ENCODE peak calls at places on chromosomes 5 and 9, in four cellular contexts. V, K, G and W are unnamed samples.
A peak's percentile ranks its signal among the peaks of the same experiment; 100 is the strongest.

GRCh38 chr9:116297346-116297745 is 143.8 kb downstream of the PAPPA start:
- DNase-seq in V (no peak), K (no peak), G (no peak), W (no peak)

GRCh38 chr5:16540421-16540820 is 74.8 kb upstream of the ZNF622 start:
- DNase-seq in V (no peak), K (peak; percentile 38), G (peak; percentile 5), W (no peak)

GRCh38 chr5:113510836-113511451 is 2.5 kb upstream of the YTHDC2 start:
- DNase-seq in V (no peak), K (no peak), G (peak; percentile 81), W (no peak)

GRCh38 chr5:113031557-113031956 is 55.0 kb downstream of the DCP2 start:
- DNase-seq in V (no peak), K (no peak), G (no peak), W (no peak)

GRCh38 chr5:54362992-54363630 is 52.7 kb upstream of the ARL15 start:
- DNase-seq in V (no peak), K (no peak), G (no peak), W (no peak)

GRCh38 chr5:157038568-157039187 is 20.2 kb downstream of the HAVCR1 start:
- DNase-seq in V (no peak), K (no peak), G (no peak), W (no peak)

GRCh38 chr9:4062966-4063365 is 236.9 kb downstream of the GLIS3 start:
- DNase-seq in V (no peak), K (no peak), G (peak; percentile 50), W (no peak)

GRCh38 chr9:137237759-137238726 is 3.0 kb upstream of the TUBB4B start:
- DNase-seq in V (no peak), K (no peak), G (no peak), W (no peak)

GRCh38 chr5:180128671-180129261 is 57.2 kb upstream of the RNF130 start:
- DNase-seq in V (no peak), K (no peak), G (no peak), W (no peak)

GRCh38 chr5:25362799-25363198 is 718.0 kb upstream of the CDH10 start:
- DNase-seq in V (no peak), K (no peak), G (no peak), W (no peak)

GRCh38 chr5:82356808-82357671 is 78.9 kb upstream of the RPS23 start:
- DNase-seq in V (peak; percentile 95), K (peak; percentile 85), G (peak; percentile 94), W (peak; percentile 51)

GRCh38 chr5:95102080-95102479 is 182.8 kb downstream of the MCTP1 start:
- DNase-seq in V (no peak), K (no peak), G (no peak), W (no peak)

GRCh38 chr9:109781541-109782197 is 1.7 kb downstream of the PALM2AKAP2 start:
- DNase-seq in V (no peak), K (no peak), G (peak; percentile 14), W (no peak)

GRCh38 chr9:96327694-96328352 is 25.8 kb upstream of the HSD17B3 start:
- DNase-seq in V (peak; percentile 33), K (peak; percentile 38), G (peak; percentile 72), W (no peak)

GRCh38 chr9:135002336-135002735 is 84.6 kb upstream of the FCN1 start:
- DNase-seq in V (no peak), K (no peak), G (no peak), W (no peak)

GRCh38 chr9:75687359-75687953 is 203.0 kb upstream of the PCSK5 start:
- DNase-seq in V (no peak), K (no peak), G (no peak), W (no peak)

GRCh38 chr5:118326496-118327045 is 661.8 kb downstream of the DTWD2 start:
- DNase-seq in V (no peak), K (peak; percentile 43), G (no peak), W (no peak)

GRCh38 chr9:27371382-27371781 is 74.4 kb upstream of the EQTN start:
- DNase-seq in V (no peak), K (no peak), G (no peak), W (no peak)

GRCh38 chr5:179266291-179267070 is 78.8 kb downstream of the ADAMTS2 start:
- DNase-seq in V (no peak), K (no peak), G (no peak), W (no peak)

GRCh38 chr9:1604942-1605560 is 410.1 kb upstream of the SMARCA2 start:
- DNase-seq in V (peak; percentile 4), K (no peak), G (peak; percentile 20), W (no peak)

GRCh38 chr5:180333661-180334060 is 19.5 kb downstream of the GFPT2 start:
- DNase-seq in V (no peak), K (no peak), G (peak; percentile 60), W (no peak)

GRCh38 chr5:17343675-17344074 is 126.2 kb downstream of the BASP1 start:
- DNase-seq in V (no peak), K (peak; percentile 73), G (peak; percentile 87), W (no peak)

GRCh38 chr9:107749787-107750444 is 260.3 kb upstream of the KLF4 start:
- DNase-seq in V (no peak), K (peak; percentile 80), G (peak; percentile 96), W (peak; percentile 88)

GRCh38 chr9:70392189-70392588 is 22.3 kb downstream of the KLF9 start:
- DNase-seq in V (no peak), K (no peak), G (no peak), W (no peak)

GRCh38 chr5:95284512-95285405 is at the start of gene MCTP1:
- DNase-seq in V (no peak), K (no peak), G (peak; percentile 6), W (no peak)

GRCh38 chr5:108876451-108876850 is 128.8 kb downstream of the FER start:
- DNase-seq in V (no peak), K (no peak), G (no peak), W (no peak)

GRCh38 chr5:89989831-89990230 is 419.7 kb downstream of the CETN3 start:
- DNase-seq in V (no peak), K (no peak), G (peak; percentile 49), W (no peak)

GRCh38 chr5:96691503-96692303 is 29.5 kb downstream of the CAST start:
- DNase-seq in V (no peak), K (no peak), G (peak; percentile 50), W (no peak)

GRCh38 chr9:126502417-126503332 is 111.1 kb upstream of the LMX1B start:
- DNase-seq in V (no peak), K (no peak), G (no peak), W (no peak)
- TF ChIP-seq CTCF in V (no peak), K (no peak), G (no peak), W (no peak)

GRCh38 chr9:7844283-7844682 is 44.7 kb upstream of the DMAC1 start:
- DNase-seq in V (peak; percentile 10), K (peak; percentile 19), G (peak; percentile 5), W (no peak)
- TF ChIP-seq CTCF in V (peak; percentile 54), K (peak; percentile 58), G (peak; percentile 6), W (peak; percentile 33)

DNA sequence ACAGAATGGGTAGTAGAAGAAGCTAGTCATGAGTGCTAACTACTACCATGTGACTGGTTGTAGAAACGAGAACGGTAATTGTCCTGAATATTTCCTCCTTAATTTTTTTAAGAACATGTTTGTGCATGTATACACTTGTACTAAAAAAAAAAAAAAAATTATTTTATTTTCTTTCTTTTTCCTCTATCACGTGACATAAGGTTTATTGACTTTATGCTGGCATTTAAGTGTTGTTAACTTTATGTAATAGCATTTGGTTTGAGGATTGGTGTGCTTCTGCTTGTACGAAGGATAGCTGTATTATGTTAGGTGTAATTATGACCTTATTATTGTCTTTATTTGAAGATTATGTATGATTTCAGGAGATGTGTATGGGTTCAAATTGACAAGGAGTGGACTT is 349.1 kb upstream of the PTPRD start:
- DNase-seq in V (no peak), K (no peak), G (no peak), W (no peak)
- TF ChIP-seq CTCF in V (no peak), K (no peak), G (no peak), W (no peak)

GRCh38 chr5:64635056-64635686 is 55.1 kb upstream of the SHISAL2B start:
- DNase-seq in V (no peak), K (peak; percentile 13), G (peak; percentile 60), W (no peak)

GRCh38 chr5:64637144-64637543 is 53.2 kb upstream of the SHISAL2B start:
- DNase-seq in V (no peak), K (no peak), G (no peak), W (peak; percentile 44)

GRCh38 chr5:64632251-64632650 is 58.1 kb upstream of the SHISAL2B start:
- DNase-seq in V (no peak), K (no peak), G (no peak), W (no peak)

GRCh38 chr5:64637837-64638443 is 52.4 kb upstream of the SHISAL2B start:
- DNase-seq in V (no peak), K (no peak), G (no peak), W (no peak)
- TF ChIP-seq CTCF in V (no peak), K (peak; percentile 23), G (peak; percentile 16), W (no peak)